ENCODE peak calls at places on chromosomes 12 and 14, in six cellular contexts. H, J, I, G, S and R are unnamed samples.
A peak's percentile ranks its signal among the peaks of the same experiment; 100 is the strongest.

GRCh38 chr12:25723286-25723685 is 170.2 kb upstream of the LMNTD1 start:
- DNase-seq in H (no peak), J (no peak), I (no peak), G (no peak), S (no peak), R (no peak)

GRCh38 chr12:14647028-14647750 is 49.2 kb downstream of the GUCY2C start:
- DNase-seq in H (no peak), J (no peak), I (no peak), G (no peak), S (no peak), R (no peak)

GRCh38 chr12:106696071-106696470 is 78.4 kb upstream of the RIC8B start:
- DNase-seq in H (no peak), J (no peak), I (no peak), G (no peak), S (no peak), R (no peak)

GRCh38 chr14:95489163-95489887 is 27.1 kb downstream of the SYNE3 start:
- DNase-seq in H (peak; percentile 46), J (no peak), I (no peak), G (no peak), S (no peak), R (no peak)

GRCh38 chr12:51631591-51631990 is 40.6 kb downstream of the SCN8A start:
- DNase-seq in H (no peak), J (no peak), I (no peak), G (peak; percentile 46), S (no peak), R (no peak)

GRCh38 chr14:90406384-90406798 is 9.6 kb downstream of the CALM1 start:
- DNase-seq in H (no peak), J (no peak), I (no peak), G (no peak), S (no peak), R (no peak)

GRCh38 chr14:36944307-36945010 is 227.9 kb downstream of the SLC25A21 start:
- DNase-seq in H (no peak), J (no peak), I (no peak), G (no peak), S (no peak), R (no peak)

GRCh38 chr14:77124345-77125274 is 17.0 kb downstream of the ZDHHC22 start:
- DNase-seq in H (no peak), J (peak; percentile 81), I (no peak), G (no peak), S (peak; percentile 69), R (peak; percentile 92)

GRCh38 chr12:114866331-114866730 is 182.4 kb upstream of the TBX3 start:
- DNase-seq in H (no peak), J (no peak), I (no peak), G (no peak), S (peak; percentile 17), R (no peak)

GRCh38 chr14:106556665-106557289 is 1030.4 kb downstream of the TMEM121 start:
- DNase-seq in H (peak; percentile 27), J (peak; percentile 53), I (no peak), G (no peak), S (peak; percentile 33), R (peak; percentile 46)

DNA sequence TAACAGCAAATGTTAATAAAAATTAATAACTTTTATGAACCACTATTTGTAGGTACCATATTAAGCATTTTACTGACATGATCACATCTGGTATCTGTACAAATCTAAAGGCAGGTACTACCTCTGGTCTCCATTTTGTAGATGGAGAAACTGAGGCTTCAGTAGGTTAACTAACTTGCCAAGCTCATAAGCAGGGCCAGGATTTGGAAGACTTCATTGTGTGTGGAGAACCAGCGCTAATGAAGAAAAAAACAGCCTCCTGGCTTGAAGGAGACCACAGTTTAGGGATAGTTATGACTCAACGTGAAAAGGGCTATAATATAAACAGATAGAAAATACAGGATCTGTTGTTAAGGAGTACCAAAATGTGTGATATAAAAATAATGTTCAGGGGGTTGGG is 1.0 kb downstream of the NUP37 start:
- DNase-seq in H (no peak), J (no peak), I (no peak), G (no peak), S (no peak), R (no peak)
- TF ChIP-seq SIN3A in H (no peak), J (no peak), I (no peak), G (no peak), S (no peak), R (no peak)

GRCh38 chr14:100083706-100084105 is 18.5 kb downstream of the EVL start:
- DNase-seq in H (no peak), J (no peak), I (no peak), G (no peak), S (no peak), R (no peak)
- H3K9ac ChIP-seq in H (no peak overlapping the region), J (no peak overlapping the region), I (no peak overlapping the region), G (no peak overlapping the region), S (no peak overlapping the region), R (no peak overlapping the region)

GRCh38 chr14:75299064-75299463 is 20.4 kb downstream of the FOS start:
- DNase-seq in H (no peak), J (no peak), I (no peak), G (no peak), S (no peak), R (no peak)
- TF ChIP-seq SIN3A in H (no peak), J (no peak), I (no peak), G (no peak), S (no peak), R (no peak)

GRCh38 chr14:51283402-51283825 is 43.4 kb downstream of the TMX1 start:
- DNase-seq in H (peak; percentile 74), J (no peak), I (no peak), G (peak; percentile 36), S (peak; percentile 62), R (peak; percentile 68)
- H3K9ac ChIP-seq in H (no peak overlapping the region), J (no peak overlapping the region), I (no peak overlapping the region), G (no peak overlapping the region), S (no peak overlapping the region), R (no peak overlapping the region)